ENCODE peak calls at places on chromosomes 6 and 20, in seven cellular contexts. N is hepatocyte, Z is IMR-90, D is OCI-LY7, V is keratinocyte, R is H9, H is GM23248. P is an unnamed sample.

GRCh38 chr6:106746660-106747059 is 117.3 kb downstream of the QRSL1 start:
- DNase-seq in N (peak; percentile 60), H (peak; percentile 63), D (no peak), V (peak; percentile 95), R (no peak), Z (peak; percentile 80), P (peak; percentile 51)

GRCh38 chr6:52545844-52546119 is 31.1 kb downstream of the TRAM2 start:
- DNase-seq in N (no peak), R (no peak), V (no peak), H (no peak), D (no peak), Z (no peak), P (no peak)

GRCh38 chr6:20168668-20169633 is 43.3 kb downstream of the MBOAT1 start:
- DNase-seq in H (peak; percentile 52), Z (no peak), D (no peak), V (no peak), R (no peak), N (no peak), P (no peak)

GRCh38 chr6:138278326-138278725 is 60.0 kb upstream of the PBOV1 start:
- DNase-seq in R (peak; percentile 49), D (no peak), V (peak; percentile 21), H (peak; percentile 62), Z (peak; percentile 2), N (peak; percentile 50), P (no peak)

GRCh38 chr6:45728674-45729073 is 287.0 kb downstream of the CLIC5 start:
- DNase-seq in V (no peak), H (peak; percentile 54), D (no peak), N (no peak), R (no peak), Z (peak; percentile 42), P (peak; percentile 29)

GRCh38 chr6:28351087-28351486 is 1.3 kb downstream of the ZKSCAN3 start:
- DNase-seq in N (peak; percentile 35), H (no peak), D (no peak), Z (no peak), R (no peak), V (no peak), P (no peak)

GRCh38 chr6:37763413-37763812 is 56.1 kb upstream of the ZFAND3 start:
- DNase-seq in Z (no peak), V (no peak), H (no peak), N (no peak), D (no peak), R (no peak), P (no peak)

GRCh38 chr6:1325471-1326309 is 13.8 kb downstream of the FOXQ1 start:
- DNase-seq in N (peak; percentile 67), D (no peak), Z (peak; percentile 93), V (peak; percentile 95), R (no peak), H (peak; percentile 97), P (peak; percentile 98)

GRCh38 chr20:47311967-47312681 is 44.4 kb downstream of the ZMYND8 start:
- DNase-seq in N (no peak), R (no peak), V (no peak), H (no peak), D (no peak), Z (no peak), P (no peak)

GRCh38 chr6:32153252-32153834 is 598 bp upstream of the PPT2 start:
- DNase-seq in R (peak; percentile 82), V (no peak), D (no peak), N (peak; percentile 81), Z (peak; percentile 41), H (no peak), P (peak; percentile 60)

GRCh38 chr6:80469977-80470376 is 363.5 kb downstream of the BCKDHB start:
- DNase-seq in D (no peak), V (no peak), Z (no peak), N (no peak), R (no peak), H (no peak), P (no peak)

GRCh38 chr6:48016027-48016755 is 94.8 kb downstream of the PTCHD4 start:
- DNase-seq in D (no peak), Z (no peak), N (peak; percentile 18), R (no peak), V (no peak), H (no peak), P (no peak)

GRCh38 chr20:14957416-14957815 is 620.0 kb upstream of the FLRT3 start:
- DNase-seq in R (no peak), H (no peak), D (no peak), V (no peak), N (no peak), Z (no peak), P (no peak)

GRCh38 chr20:13028673-13029072 is 19.9 kb downstream of the SPTLC3 start:
- DNase-seq in V (no peak), Z (no peak), R (no peak), H (no peak), N (no peak), D (no peak), P (no peak)

GRCh38 chr6:23446394-23447001 is 679.5 kb upstream of the NRSN1 start:
- DNase-seq in Z (peak; percentile 76), H (peak; percentile 60), R (no peak), D (no peak), V (no peak), N (peak; percentile 63), P (no peak)

GRCh38 chr20:33008336-33009213 is 1.1 kb downstream of the BPIFB2 start:
- DNase-seq in R (no peak), D (no peak), H (no peak), N (no peak), V (no peak), Z (no peak), P (no peak)

GRCh38 chr6:3350252-3350826 is 91.6 kb downstream of the PSMG4 start:
- DNase-seq in N (no peak), Z (no peak), D (no peak), R (no peak), V (no peak), H (no peak), P (no peak)

GRCh38 chr20:44396790-44397189 is 41.3 kb downstream of the HNF4A start:
- DNase-seq in N (no peak), D (no peak), Z (no peak), H (no peak), R (no peak), V (no peak), P (no peak)

GRCh38 chr6:168161371-168161750 is 82.3 kb upstream of the FRMD1 start:
- DNase-seq in Z (no peak), V (no peak), D (no peak), H (no peak), R (peak; percentile 12), N (no peak), P (no peak)

GRCh38 chr6:89582669-89583325 is 55.8 kb downstream of the LYRM2 start:
- DNase-seq in Z (no peak), H (no peak), D (no peak), N (no peak), V (no peak), R (no peak), P (no peak)

GRCh38 chr20:10798811-10799210 is 125.0 kb upstream of the JAG1 start:
- DNase-seq in R (no peak), N (no peak), D (no peak), Z (peak; percentile 33), V (peak; percentile 56), H (no peak), P (no peak)

GRCh38 chr20:53755733-53756523 is 162.3 kb upstream of the ZNF217 start:
- DNase-seq in H (no peak), V (no peak), D (no peak), N (no peak), R (no peak), Z (no peak), P (no peak)

GRCh38 chr20:11274137-11274536 is 600.3 kb upstream of the JAG1 start:
- DNase-seq in D (peak; percentile 9), Z (peak; percentile 79), N (peak; percentile 78), H (peak; percentile 74), V (peak; percentile 23), R (no peak), P (peak; percentile 61)

GRCh38 chr6:26097268-26097875 is 10.1 kb downstream of the HFE start:
- DNase-seq in N (peak; percentile 86), D (peak; percentile 78), R (peak; percentile 72), V (no peak), H (peak; percentile 83), Z (peak; percentile 69), P (peak; percentile 61)

GRCh38 chr6:36752187-36752885 is 54.7 kb downstream of the RAB44 start:
- DNase-seq in D (peak; percentile 19), H (no peak), N (no peak), V (no peak), R (no peak), Z (peak; percentile 16), P (peak; percentile 86)

GRCh38 chr6:26739811-26740210 is 80.3 kb upstream of the ZNF322 start:
- DNase-seq in H (no peak), D (no peak), N (no peak), Z (no peak), V (no peak), R (no peak), P (no peak)

GRCh38 chr6:138012682-138013081 is 94.5 kb downstream of the PERP start:
- DNase-seq in Z (no peak), N (no peak), R (no peak), V (no peak), D (no peak), H (no peak), P (no peak)

GRCh38 chr20:51446230-51446629 is 96.3 kb downstream of the NFATC2 start:
- DNase-seq in Z (no peak), N (no peak), R (no peak), D (no peak), H (peak; percentile 57), V (no peak), P (no peak)
- H3K27ac ChIP-seq in Z (no peak overlapping the region), N (peak overlapping the region; percentile 48), R (no peak overlapping the region), D (no peak overlapping the region), H (peak overlapping the region; percentile 66), V (no peak overlapping the region), P (peak overlapping the region; percentile 76)

GRCh38 chr6:54134934-54135333 is 23.7 kb downstream of the MLIP start:
- DNase-seq in Z (peak; percentile 6), D (no peak), H (no peak), V (no peak), R (no peak), N (no peak), P (no peak)
- H3K4me1 ChIP-seq in Z (no peaks in the 10 kb centered on the region), D (no peaks in the 10 kb centered on the region), H (peaks cover 8% of the 10 kb centered on the region), V (no peaks in the 10 kb centered on the region), R (no peaks in the 10 kb centered on the region), N (no peaks in the 10 kb centered on the region), P (peaks cover 10% of the 10 kb centered on the region)

DNA sequence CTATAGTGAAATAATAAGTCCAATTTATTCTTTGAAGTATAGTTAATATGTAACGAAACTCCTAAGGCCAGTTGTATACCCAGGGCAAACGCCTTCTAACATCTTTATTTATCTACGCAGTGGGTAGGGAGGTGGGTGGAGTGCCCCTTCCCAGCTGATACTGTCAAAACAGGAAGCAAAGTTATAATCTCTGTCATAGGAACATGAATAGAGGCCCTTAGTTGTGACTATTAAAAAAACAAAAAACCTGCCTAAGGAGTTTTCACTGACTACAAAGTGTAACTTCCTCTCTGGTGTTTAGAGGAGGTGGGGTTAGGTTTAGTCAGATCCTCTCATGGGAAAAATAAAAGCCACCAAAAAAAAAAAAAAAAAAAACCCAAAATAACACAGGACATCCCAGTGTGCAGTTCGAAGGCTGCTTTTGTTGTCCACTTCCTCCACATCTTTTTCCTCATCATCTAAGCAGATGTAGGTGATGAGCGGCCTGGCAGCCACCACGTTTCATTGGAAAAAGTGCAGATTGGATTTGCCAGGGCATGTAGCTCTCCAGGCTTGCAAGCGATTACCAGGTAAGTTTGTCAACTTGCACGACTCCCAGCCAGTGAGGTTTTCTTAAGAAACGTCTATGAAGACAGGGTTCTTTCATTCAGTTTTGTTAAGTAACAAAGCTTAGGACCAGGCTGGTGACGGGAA is 58.7 kb downstream of the UTRN start:
- DNase-seq in N (no peak), H (no peak), D (peak; percentile 72), R (no peak), V (no peak), Z (no peak), P (no peak)
- H2AFZ ChIP-seq in N (no peak overlapping the region), H (no peak overlapping the region), D (peak overlapping the region; percentile 79), R (no peak overlapping the region), V (peak overlapping the region; percentile 76), Z (peak overlapping the region; percentile 49), P (no peak overlapping the region)

GRCh38 chr6:155273438-155273837 is 9.6 kb downstream of the CLDN20 start:
- DNase-seq in H (peak; percentile 37), V (no peak), Z (peak; percentile 93), R (peak; percentile 67), N (peak; percentile 43), D (no peak), P (no peak)
- H3K27ac ChIP-seq in H (peak overlapping the region; percentile 9), V (peak overlapping the region; percentile 63), Z (peak overlapping the region; percentile 81), R (peak overlapping the region; percentile 67), N (peak overlapping the region; percentile 44), D (no peak overlapping the region), P (no peak overlapping the region)

P was measured in PC-9.